ENCODE peak calls at places on chromosomes 2 and 18, in ten cellular contexts. One of them, this sample, is unnamed.

GRCh38 chr2:69054431-69054830 is 41.5 kb downstream of the ANTXR1 start:
- DNase-seq in SW 1271: no peak
- DNase-seq in EH: no peak
- DNase-seq in LoVo: no peak
- DNase-seq in fibroblast of the conjunctiva: no peak
- DNase-seq in psoas muscle: no peak
- DNase-seq in nephron progenitor cell: no peak
- DNase-seq in G401: no peak
- DNase-seq in CD8-positive, alpha-beta T cell: no peak
- DNase-seq in GM12891: peak; percentile 5
- DNase-seq in this sample: peak; percentile 42

GRCh38 chr2:37856101-37856751 is 68.9 kb upstream of the RMDN2 start:
- DNase-seq in nephron progenitor cell: no peak
- DNase-seq in EH: no peak
- DNase-seq in G401: no peak
- DNase-seq in psoas muscle: no peak
- DNase-seq in fibroblast of the conjunctiva: no peak
- DNase-seq in GM12891: no peak
- DNase-seq in SW 1271: no peak
- DNase-seq in LoVo: no peak
- DNase-seq in CD8-positive, alpha-beta T cell: no peak
- DNase-seq in this sample: no peak

GRCh38 chr18:79521806-79522205 is 126.1 kb downstream of the NFATC1 start:
- DNase-seq in GM12891: no peak
- DNase-seq in SW 1271: no peak
- DNase-seq in fibroblast of the conjunctiva: no peak
- DNase-seq in G401: no peak
- DNase-seq in CD8-positive, alpha-beta T cell: no peak
- DNase-seq in EH: no peak
- DNase-seq in nephron progenitor cell: no peak
- DNase-seq in psoas muscle: no peak
- DNase-seq in LoVo: no peak
- DNase-seq in this sample: no peak

GRCh38 chr2:238565031-238565430 is 138.3 kb downstream of the ASB1 start:
- DNase-seq in fibroblast of the conjunctiva: no peak
- DNase-seq in EH: no peak
- DNase-seq in CD8-positive, alpha-beta T cell: no peak
- DNase-seq in psoas muscle: no peak
- DNase-seq in G401: no peak
- DNase-seq in SW 1271: no peak
- DNase-seq in GM12891: no peak
- DNase-seq in nephron progenitor cell: no peak
- DNase-seq in LoVo: no peak
- DNase-seq in this sample: no peak

GRCh38 chr2:230757476-230757875 is 44.8 kb downstream of the CAB39 start:
- DNase-seq in G401: no peak
- DNase-seq in psoas muscle: no peak
- DNase-seq in EH: peak; percentile 92
- DNase-seq in SW 1271: no peak
- DNase-seq in GM12891: no peak
- DNase-seq in CD8-positive, alpha-beta T cell: no peak
- DNase-seq in nephron progenitor cell: no peak
- DNase-seq in fibroblast of the conjunctiva: no peak
- DNase-seq in LoVo: no peak
- DNase-seq in this sample: peak; percentile 82

GRCh38 chr2:225582355-225583116 is 183.0 kb downstream of the NYAP2 start:
- DNase-seq in GM12891: no peak
- DNase-seq in psoas muscle: peak; percentile 14
- DNase-seq in fibroblast of the conjunctiva: no peak
- DNase-seq in LoVo: no peak
- DNase-seq in SW 1271: no peak
- DNase-seq in EH: no peak
- DNase-seq in CD8-positive, alpha-beta T cell: no peak
- DNase-seq in nephron progenitor cell: no peak
- DNase-seq in G401: no peak
- DNase-seq in this sample: no peak

GRCh38 chr2:74178211-74179062 is at the start of gene MOB1A:
- DNase-seq in G401: peak; percentile 99
- DNase-seq in psoas muscle: peak; percentile 97
- DNase-seq in GM12891: peak; percentile 69
- DNase-seq in SW 1271: peak; percentile 97
- DNase-seq in CD8-positive, alpha-beta T cell: peak; percentile 96
- DNase-seq in LoVo: peak; percentile 98
- DNase-seq in nephron progenitor cell: peak; percentile 97
- DNase-seq in EH: peak; percentile 99
- DNase-seq in fibroblast of the conjunctiva: peak; percentile 97
- DNase-seq in this sample: peak; percentile 99

GRCh38 chr2:168427451-168427850 is 28.6 kb upstream of the CERS6 start:
- DNase-seq in nephron progenitor cell: no peak
- DNase-seq in G401: no peak
- DNase-seq in LoVo: no peak
- DNase-seq in EH: peak; percentile 82
- DNase-seq in fibroblast of the conjunctiva: peak; percentile 68
- DNase-seq in psoas muscle: no peak
- DNase-seq in CD8-positive, alpha-beta T cell: no peak
- DNase-seq in SW 1271: no peak
- DNase-seq in GM12891: no peak
- DNase-seq in this sample: peak; percentile 99

GRCh38 chr2:157929871-157930667 is 53.9 kb upstream of the ACVR1 start:
- DNase-seq in LoVo: no peak
- DNase-seq in G401: no peak
- DNase-seq in EH: no peak
- DNase-seq in psoas muscle: no peak
- DNase-seq in nephron progenitor cell: no peak
- DNase-seq in SW 1271: no peak
- DNase-seq in GM12891: no peak
- DNase-seq in fibroblast of the conjunctiva: no peak
- DNase-seq in CD8-positive, alpha-beta T cell: no peak
- DNase-seq in this sample: no peak

GRCh38 chr2:173511942-173512341 is 157.3 kb downstream of the CDCA7 start:
- DNase-seq in nephron progenitor cell: no peak
- DNase-seq in fibroblast of the conjunctiva: no peak
- DNase-seq in LoVo: no peak
- DNase-seq in EH: no peak
- DNase-seq in G401: no peak
- DNase-seq in SW 1271: no peak
- DNase-seq in GM12891: no peak
- DNase-seq in CD8-positive, alpha-beta T cell: no peak
- DNase-seq in psoas muscle: no peak
- DNase-seq in this sample: peak; percentile 64

GRCh38 chr2:120701096-120701860 is 34.4 kb upstream of the GLI2 start:
- DNase-seq in CD8-positive, alpha-beta T cell: no peak
- DNase-seq in EH: no peak
- DNase-seq in nephron progenitor cell: no peak
- DNase-seq in LoVo: no peak
- DNase-seq in G401: no peak
- DNase-seq in fibroblast of the conjunctiva: no peak
- DNase-seq in psoas muscle: no peak
- DNase-seq in GM12891: no peak
- DNase-seq in SW 1271: no peak
- DNase-seq in this sample: no peak

GRCh38 chr18:31243740-31244512 is 74.0 kb upstream of the DSG1 start:
- DNase-seq in G401: no peak
- DNase-seq in EH: no peak
- DNase-seq in GM12891: no peak
- DNase-seq in psoas muscle: no peak
- DNase-seq in LoVo: no peak
- DNase-seq in fibroblast of the conjunctiva: no peak
- DNase-seq in nephron progenitor cell: no peak
- DNase-seq in CD8-positive, alpha-beta T cell: no peak
- DNase-seq in SW 1271: no peak
- DNase-seq in this sample: no peak

GRCh38 chr2:9403924-9404323 is 19.4 kb downstream of the ITGB1BP1 start:
- DNase-seq in LoVo: no peak
- DNase-seq in G401: no peak
- DNase-seq in GM12891: no peak
- DNase-seq in EH: peak; percentile 68
- DNase-seq in psoas muscle: no peak
- DNase-seq in nephron progenitor cell: no peak
- DNase-seq in CD8-positive, alpha-beta T cell: no peak
- DNase-seq in SW 1271: no peak
- DNase-seq in fibroblast of the conjunctiva: no peak
- DNase-seq in this sample: peak; percentile 86

GRCh38 chr2:64461271-64462058 is 7.5 kb downstream of the LGALSL start:
- DNase-seq in nephron progenitor cell: no peak
- DNase-seq in LoVo: no peak
- DNase-seq in CD8-positive, alpha-beta T cell: no peak
- DNase-seq in psoas muscle: no peak
- DNase-seq in G401: no peak
- DNase-seq in SW 1271: no peak
- DNase-seq in fibroblast of the conjunctiva: no peak
- DNase-seq in EH: no peak
- DNase-seq in GM12891: no peak
- DNase-seq in this sample: no peak

GRCh38 chr2:1910562-1911256 is 166.4 kb upstream of the PXDN start:
- DNase-seq in psoas muscle: no peak
- DNase-seq in fibroblast of the conjunctiva: no peak
- DNase-seq in nephron progenitor cell: no peak
- DNase-seq in EH: peak; percentile 21
- DNase-seq in LoVo: no peak
- DNase-seq in SW 1271: no peak
- DNase-seq in CD8-positive, alpha-beta T cell: no peak
- DNase-seq in G401: peak; percentile 83
- DNase-seq in GM12891: no peak
- DNase-seq in this sample: peak; percentile 92

GRCh38 chr18:48819781-48820482 is 130.8 kb downstream of the SMAD7 start:
- DNase-seq in psoas muscle: no peak
- DNase-seq in CD8-positive, alpha-beta T cell: no peak
- DNase-seq in nephron progenitor cell: no peak
- DNase-seq in LoVo: no peak
- DNase-seq in GM12891: no peak
- DNase-seq in fibroblast of the conjunctiva: no peak
- DNase-seq in EH: no peak
- DNase-seq in G401: no peak
- DNase-seq in SW 1271: no peak
- DNase-seq in this sample: no peak

GRCh38 chr2:192298664-192299063 is 103.9 kb upstream of the TMEFF2 start:
- DNase-seq in G401: peak; percentile 95
- DNase-seq in fibroblast of the conjunctiva: no peak
- DNase-seq in psoas muscle: no peak
- DNase-seq in CD8-positive, alpha-beta T cell: no peak
- DNase-seq in GM12891: no peak
- DNase-seq in LoVo: no peak
- DNase-seq in SW 1271: no peak
- DNase-seq in nephron progenitor cell: no peak
- DNase-seq in EH: no peak
- DNase-seq in this sample: no peak

GRCh38 chr18:45413180-45413836 is 202.0 kb upstream of the SLC14A2 start:
- DNase-seq in LoVo: no peak
- DNase-seq in nephron progenitor cell: no peak
- DNase-seq in EH: no peak
- DNase-seq in SW 1271: no peak
- DNase-seq in psoas muscle: no peak
- DNase-seq in CD8-positive, alpha-beta T cell: no peak
- DNase-seq in fibroblast of the conjunctiva: peak; percentile 55
- DNase-seq in G401: no peak
- DNase-seq in GM12891: no peak
- DNase-seq in this sample: peak; percentile 64

GRCh38 chr2:85245891-85246290 is 81.9 kb downstream of the TGOLN2 start:
- DNase-seq in psoas muscle: no peak
- DNase-seq in SW 1271: no peak
- DNase-seq in G401: no peak
- DNase-seq in nephron progenitor cell: no peak
- DNase-seq in LoVo: no peak
- DNase-seq in fibroblast of the conjunctiva: no peak
- DNase-seq in EH: peak; percentile 62
- DNase-seq in GM12891: no peak
- DNase-seq in CD8-positive, alpha-beta T cell: no peak
- DNase-seq in this sample: no peak

GRCh38 chr2:178761759-178762371 is 45.4 kb downstream of the TTN start:
- DNase-seq in EH: peak; percentile 40
- DNase-seq in GM12891: no peak
- DNase-seq in G401: peak; percentile 36
- DNase-seq in LoVo: peak; percentile 50
- DNase-seq in fibroblast of the conjunctiva: peak; percentile 30
- DNase-seq in psoas muscle: no peak
- DNase-seq in CD8-positive, alpha-beta T cell: no peak
- DNase-seq in nephron progenitor cell: peak; percentile 37
- DNase-seq in SW 1271: peak; percentile 57
- DNase-seq in this sample: peak; percentile 72

GRCh38 chr2:36677386-36677785 is 19.1 kb upstream of the VIT start:
- DNase-seq in SW 1271: no peak
- DNase-seq in LoVo: no peak
- DNase-seq in EH: no peak
- DNase-seq in CD8-positive, alpha-beta T cell: no peak
- DNase-seq in fibroblast of the conjunctiva: no peak
- DNase-seq in nephron progenitor cell: no peak
- DNase-seq in GM12891: no peak
- DNase-seq in psoas muscle: no peak
- DNase-seq in G401: no peak
- DNase-seq in this sample: peak; percentile 38

GRCh38 chr2:218833023-218833609 is 1.5 kb upstream of the PRKAG3 start:
- DNase-seq in GM12891: no peak
- DNase-seq in G401: no peak
- DNase-seq in LoVo: no peak
- DNase-seq in EH: no peak
- DNase-seq in fibroblast of the conjunctiva: no peak
- DNase-seq in psoas muscle: no peak
- DNase-seq in nephron progenitor cell: no peak
- DNase-seq in SW 1271: no peak
- DNase-seq in CD8-positive, alpha-beta T cell: no peak
- DNase-seq in this sample: no peak

GRCh38 chr2:47008381-47009280 is 93.0 kb upstream of the MCFD2 start:
- DNase-seq in LoVo: no peak
- DNase-seq in CD8-positive, alpha-beta T cell: no peak
- DNase-seq in EH: peak; percentile 90
- DNase-seq in G401: peak; percentile 96
- DNase-seq in GM12891: no peak
- DNase-seq in fibroblast of the conjunctiva: peak; percentile 65
- DNase-seq in psoas muscle: peak; percentile 49
- DNase-seq in SW 1271: no peak
- DNase-seq in nephron progenitor cell: peak; percentile 62
- DNase-seq in this sample: peak; percentile 89

GRCh38 chr2:221850076-221850475 is 278.0 kb upstream of the EPHA4 start:
- DNase-seq in psoas muscle: no peak
- DNase-seq in fibroblast of the conjunctiva: no peak
- DNase-seq in nephron progenitor cell: no peak
- DNase-seq in EH: no peak
- DNase-seq in G401: no peak
- DNase-seq in LoVo: no peak
- DNase-seq in CD8-positive, alpha-beta T cell: no peak
- DNase-seq in SW 1271: no peak
- DNase-seq in GM12891: no peak
- DNase-seq in this sample: no peak

GRCh38 chr18:12843420-12844346 is 40.4 kb downstream of the PTPN2 start:
- DNase-seq in SW 1271: no peak
- DNase-seq in GM12891: no peak
- DNase-seq in fibroblast of the conjunctiva: no peak
- DNase-seq in LoVo: no peak
- DNase-seq in psoas muscle: no peak
- DNase-seq in CD8-positive, alpha-beta T cell: no peak
- DNase-seq in EH: peak; percentile 28
- DNase-seq in G401: no peak
- DNase-seq in nephron progenitor cell: no peak
- DNase-seq in this sample: no peak

GRCh38 chr2:103289101-103289725 is 527.4 kb downstream of the TMEM182 start:
- DNase-seq in GM12891: no peak
- DNase-seq in LoVo: no peak
- DNase-seq in CD8-positive, alpha-beta T cell: no peak
- DNase-seq in SW 1271: no peak
- DNase-seq in fibroblast of the conjunctiva: no peak
- DNase-seq in psoas muscle: no peak
- DNase-seq in EH: no peak
- DNase-seq in G401: peak; percentile 4
- DNase-seq in nephron progenitor cell: no peak
- DNase-seq in this sample: peak; percentile 1

GRCh38 chr2:202017940-202018339 is 15.7 kb upstream of the FZD7 start:
- DNase-seq in psoas muscle: no peak
- DNase-seq in SW 1271: no peak
- DNase-seq in CD8-positive, alpha-beta T cell: no peak
- DNase-seq in GM12891: no peak
- DNase-seq in nephron progenitor cell: no peak
- DNase-seq in EH: peak; percentile 27
- DNase-seq in fibroblast of the conjunctiva: peak; percentile 47
- DNase-seq in LoVo: no peak
- DNase-seq in G401: peak; percentile 49
- DNase-seq in this sample: peak; percentile 6

GRCh38 chr2:85042330-85042729 is 71.4 kb downstream of the KCMF1 start:
- DNase-seq in nephron progenitor cell: no peak
- DNase-seq in psoas muscle: no peak
- DNase-seq in CD8-positive, alpha-beta T cell: no peak
- DNase-seq in G401: no peak
- DNase-seq in SW 1271: no peak
- DNase-seq in EH: peak; percentile 38
- DNase-seq in fibroblast of the conjunctiva: no peak
- DNase-seq in GM12891: no peak
- DNase-seq in LoVo: no peak
- DNase-seq in this sample: peak; percentile 24

This sample was measured in choroid plexus epithelial cell.